ENCODE peak calls at places on chromosomes 6 and 20, in eight cellular contexts. One of them, this sample, is unnamed.

GRCh38 chr20:23583526-23583925 is 15.2 kb upstream of the CST9L start:
- DNase-seq in NCI-H1092: no peak
- DNase-seq in Right ventricle myocardium superior: no peak
- DNase-seq in LoVo: no peak
- DNase-seq in PC-3: no peak
- DNase-seq in DMS79 treated with DMSO at 0.1 percent for 48 hours: no peak
- DNase-seq in EL: no peak
- DNase-seq in amniotic epithelial cell: no peak
- DNase-seq in this sample: no peak

GRCh38 chr6:119158057-119158848 is 79.8 kb upstream of the FAM184A start:
- DNase-seq in NCI-H1092: no peak
- DNase-seq in Right ventricle myocardium superior: peak
- DNase-seq in LoVo: no peak
- DNase-seq in PC-3: no peak
- DNase-seq in DMS79 treated with DMSO at 0.1 percent for 48 hours: no peak
- DNase-seq in EL: no peak
- DNase-seq in amniotic epithelial cell: peak
- DNase-seq in this sample: no peak

GRCh38 chr6:139013185-139013800 is 15.3 kb upstream of the ABRACL start:
- DNase-seq in NCI-H1092: no peak
- DNase-seq in Right ventricle myocardium superior: no peak
- DNase-seq in LoVo: no peak
- DNase-seq in PC-3: no peak
- DNase-seq in DMS79 treated with DMSO at 0.1 percent for 48 hours: no peak
- DNase-seq in EL: no peak
- DNase-seq in amniotic epithelial cell: no peak
- DNase-seq in this sample: no peak

GRCh38 chr6:84356907-84357306 is 129.5 kb upstream of the CEP162 start:
- DNase-seq in NCI-H1092: no peak
- DNase-seq in Right ventricle myocardium superior: no peak
- DNase-seq in LoVo: no peak
- DNase-seq in PC-3: no peak
- DNase-seq in DMS79 treated with DMSO at 0.1 percent for 48 hours: no peak
- DNase-seq in EL: no peak
- DNase-seq in amniotic epithelial cell: no peak
- DNase-seq in this sample: no peak

GRCh38 chr6:157530126-157530525 is 149.1 kb downstream of the ZDHHC14 start:
- DNase-seq in NCI-H1092: no peak
- DNase-seq in Right ventricle myocardium superior: no peak
- DNase-seq in LoVo: no peak
- DNase-seq in PC-3: no peak
- DNase-seq in DMS79 treated with DMSO at 0.1 percent for 48 hours: no peak
- DNase-seq in EL: no peak
- DNase-seq in amniotic epithelial cell: no peak
- DNase-seq in this sample: no peak

GRCh38 chr6:165744515-165745228 is 81.6 kb upstream of the PDE10A start:
- DNase-seq in NCI-H1092: no peak
- DNase-seq in Right ventricle myocardium superior: no peak
- DNase-seq in LoVo: no peak
- DNase-seq in PC-3: no peak
- DNase-seq in DMS79 treated with DMSO at 0.1 percent for 48 hours: no peak
- DNase-seq in EL: no peak
- DNase-seq in amniotic epithelial cell: peak
- DNase-seq in this sample: no peak

GRCh38 chr6:77657365-77657764 is 4.5 kb downstream of the MEI4 start:
- DNase-seq in NCI-H1092: no peak
- DNase-seq in Right ventricle myocardium superior: no peak
- DNase-seq in LoVo: no peak
- DNase-seq in PC-3: no peak
- DNase-seq in DMS79 treated with DMSO at 0.1 percent for 48 hours: no peak
- DNase-seq in EL: no peak
- DNase-seq in amniotic epithelial cell: no peak
- DNase-seq in this sample: no peak

GRCh38 chr20:59628171-59628570 is 23.8 kb downstream of the PHACTR3 start:
- DNase-seq in NCI-H1092: no peak
- DNase-seq in Right ventricle myocardium superior: no peak
- DNase-seq in LoVo: no peak
- DNase-seq in PC-3: no peak
- DNase-seq in DMS79 treated with DMSO at 0.1 percent for 48 hours: no peak
- DNase-seq in EL: no peak
- DNase-seq in amniotic epithelial cell: no peak
- DNase-seq in this sample: no peak

GRCh38 chr6:53752856-53753255 is 41.9 kb upstream of the LRRC1 start:
- DNase-seq in NCI-H1092: no peak
- DNase-seq in Right ventricle myocardium superior: no peak
- DNase-seq in LoVo: no peak
- DNase-seq in PC-3: peak
- DNase-seq in DMS79 treated with DMSO at 0.1 percent for 48 hours: no peak
- DNase-seq in EL: peak
- DNase-seq in amniotic epithelial cell: peak
- DNase-seq in this sample: no peak

GRCh38 chr6:17813561-17813960 is 106.8 kb upstream of the NUP153 start:
- DNase-seq in NCI-H1092: no peak
- DNase-seq in Right ventricle myocardium superior: no peak
- DNase-seq in LoVo: no peak
- DNase-seq in PC-3: no peak
- DNase-seq in DMS79 treated with DMSO at 0.1 percent for 48 hours: no peak
- DNase-seq in EL: no peak
- DNase-seq in amniotic epithelial cell: no peak
- DNase-seq in this sample: no peak

GRCh38 chr6:115667478-115667996 is 393.2 kb downstream of the FRK start:
- DNase-seq in NCI-H1092: peak
- DNase-seq in Right ventricle myocardium superior: no peak
- DNase-seq in LoVo: no peak
- DNase-seq in PC-3: no peak
- DNase-seq in DMS79 treated with DMSO at 0.1 percent for 48 hours: no peak
- DNase-seq in EL: no peak
- DNase-seq in amniotic epithelial cell: no peak
- DNase-seq in this sample: no peak

GRCh38 chr6:81981812-81982211 is 229.3 kb upstream of the TENT5A start:
- DNase-seq in NCI-H1092: no peak
- DNase-seq in Right ventricle myocardium superior: no peak
- DNase-seq in LoVo: no peak
- DNase-seq in PC-3: peak
- DNase-seq in DMS79 treated with DMSO at 0.1 percent for 48 hours: no peak
- DNase-seq in EL: peak
- DNase-seq in amniotic epithelial cell: peak
- DNase-seq in this sample: no peak

GRCh38 chr6:7671076-7671475 is 54.8 kb upstream of the BMP6 start:
- DNase-seq in NCI-H1092: no peak
- DNase-seq in Right ventricle myocardium superior: no peak
- DNase-seq in LoVo: peak
- DNase-seq in PC-3: peak
- DNase-seq in DMS79 treated with DMSO at 0.1 percent for 48 hours: no peak
- DNase-seq in EL: peak
- DNase-seq in amniotic epithelial cell: no peak
- DNase-seq in this sample: no peak

GRCh38 chr20:43983904-43984361 is 69.3 kb downstream of the TOX2 start:
- DNase-seq in NCI-H1092: no peak
- DNase-seq in Right ventricle myocardium superior: no peak
- DNase-seq in LoVo: peak
- DNase-seq in PC-3: no peak
- DNase-seq in DMS79 treated with DMSO at 0.1 percent for 48 hours: no peak
- DNase-seq in EL: no peak
- DNase-seq in amniotic epithelial cell: peak
- DNase-seq in this sample: no peak

GRCh38 chr6:166586424-166587156 is at the start of gene RAMACL:
- DNase-seq in NCI-H1092: no peak
- DNase-seq in Right ventricle myocardium superior: no peak
- DNase-seq in LoVo: no peak
- DNase-seq in PC-3: peak
- DNase-seq in DMS79 treated with DMSO at 0.1 percent for 48 hours: no peak
- DNase-seq in EL: no peak
- DNase-seq in amniotic epithelial cell: no peak
- DNase-seq in this sample: no peak

GRCh38 chr20:36833275-36834020 is 42.5 kb upstream of the TLDC2 start:
- DNase-seq in NCI-H1092: no peak
- DNase-seq in Right ventricle myocardium superior: peak
- DNase-seq in LoVo: no peak
- DNase-seq in PC-3: no peak
- DNase-seq in DMS79 treated with DMSO at 0.1 percent for 48 hours: no peak
- DNase-seq in EL: no peak
- DNase-seq in amniotic epithelial cell: peak
- DNase-seq in this sample: no peak

GRCh38 chr6:10690651-10691445 is 3.6 kb downstream of the C6orf52 start:
- DNase-seq in NCI-H1092: no peak
- DNase-seq in Right ventricle myocardium superior: no peak
- DNase-seq in LoVo: no peak
- DNase-seq in PC-3: no peak
- DNase-seq in DMS79 treated with DMSO at 0.1 percent for 48 hours: peak
- DNase-seq in EL: no peak
- DNase-seq in amniotic epithelial cell: no peak
- DNase-seq in this sample: no peak

GRCh38 chr20:6629564-6629963 is 137.9 kb upstream of the BMP2 start:
- DNase-seq in NCI-H1092: no peak
- DNase-seq in Right ventricle myocardium superior: no peak
- DNase-seq in LoVo: no peak
- DNase-seq in PC-3: no peak
- DNase-seq in DMS79 treated with DMSO at 0.1 percent for 48 hours: no peak
- DNase-seq in EL: no peak
- DNase-seq in amniotic epithelial cell: no peak
- DNase-seq in this sample: no peak

GRCh38 chr6:36104836-36105235 is 25.5 kb upstream of the MAPK13 start:
- DNase-seq in NCI-H1092: no peak
- DNase-seq in Right ventricle myocardium superior: no peak
- DNase-seq in LoVo: no peak
- DNase-seq in PC-3: no peak
- DNase-seq in DMS79 treated with DMSO at 0.1 percent for 48 hours: no peak
- DNase-seq in EL: peak
- DNase-seq in amniotic epithelial cell: peak
- DNase-seq in this sample: no peak

GRCh38 chr6:129860901-129861665 is at the start of gene TMEM244:
- DNase-seq in NCI-H1092: no peak
- DNase-seq in Right ventricle myocardium superior: no peak
- DNase-seq in LoVo: no peak
- DNase-seq in PC-3: peak
- DNase-seq in DMS79 treated with DMSO at 0.1 percent for 48 hours: no peak
- DNase-seq in EL: peak
- DNase-seq in amniotic epithelial cell: no peak
- DNase-seq in this sample: no peak

GRCh38 chr20:20406306-20406705 is 38.4 kb downstream of the INSM1 start:
- DNase-seq in NCI-H1092: no peak
- DNase-seq in Right ventricle myocardium superior: no peak
- DNase-seq in LoVo: no peak
- DNase-seq in PC-3: no peak
- DNase-seq in DMS79 treated with DMSO at 0.1 percent for 48 hours: no peak
- DNase-seq in EL: no peak
- DNase-seq in amniotic epithelial cell: no peak
- DNase-seq in this sample: no peak

GRCh38 chr6:131917318-131917717 is 33.9 kb downstream of the CCN2 start:
- DNase-seq in NCI-H1092: no peak
- DNase-seq in Right ventricle myocardium superior: no peak
- DNase-seq in LoVo: no peak
- DNase-seq in PC-3: no peak
- DNase-seq in DMS79 treated with DMSO at 0.1 percent for 48 hours: no peak
- DNase-seq in EL: no peak
- DNase-seq in amniotic epithelial cell: peak
- DNase-seq in this sample: no peak

GRCh38 chr6:152091851-152092341 is 284.4 kb downstream of the ESR1 start:
- DNase-seq in NCI-H1092: no peak
- DNase-seq in Right ventricle myocardium superior: peak
- DNase-seq in LoVo: no peak
- DNase-seq in PC-3: peak
- DNase-seq in DMS79 treated with DMSO at 0.1 percent for 48 hours: no peak
- DNase-seq in EL: peak
- DNase-seq in amniotic epithelial cell: peak
- DNase-seq in this sample: no peak

GRCh38 chr6:97947841-97948240 is 664.8 kb upstream of the MMS22L start:
- DNase-seq in NCI-H1092: no peak
- DNase-seq in Right ventricle myocardium superior: no peak
- DNase-seq in LoVo: peak
- DNase-seq in PC-3: peak
- DNase-seq in DMS79 treated with DMSO at 0.1 percent for 48 hours: no peak
- DNase-seq in EL: peak
- DNase-seq in amniotic epithelial cell: peak
- DNase-seq in this sample: no peak

GRCh38 chr6:39251406-39251805 is 22.1 kb upstream of the KCNK5 start:
- DNase-seq in NCI-H1092: no peak
- DNase-seq in Right ventricle myocardium superior: no peak
- DNase-seq in LoVo: peak
- DNase-seq in PC-3: peak
- DNase-seq in DMS79 treated with DMSO at 0.1 percent for 48 hours: no peak
- DNase-seq in EL: no peak
- DNase-seq in amniotic epithelial cell: no peak
- DNase-seq in this sample: no peak

GRCh38 chr6:139568956-139569538 is 194.6 kb upstream of the CITED2 start:
- DNase-seq in NCI-H1092: no peak
- DNase-seq in Right ventricle myocardium superior: no peak
- DNase-seq in LoVo: peak
- DNase-seq in PC-3: peak
- DNase-seq in DMS79 treated with DMSO at 0.1 percent for 48 hours: no peak
- DNase-seq in EL: peak
- DNase-seq in amniotic epithelial cell: peak
- DNase-seq in this sample: no peak

GRCh38 chr6:42520786-42521607 is 42.8 kb upstream of the UBR2 start:
- DNase-seq in NCI-H1092: no peak
- DNase-seq in Right ventricle myocardium superior: no peak
- DNase-seq in LoVo: peak
- DNase-seq in PC-3: peak
- DNase-seq in DMS79 treated with DMSO at 0.1 percent for 48 hours: no peak
- DNase-seq in EL: peak
- DNase-seq in amniotic epithelial cell: peak
- DNase-seq in this sample: no peak

GRCh38 chr20:44642203-44643153 is 9.0 kb downstream of the ADA start:
- DNase-seq in NCI-H1092: peak
- DNase-seq in Right ventricle myocardium superior: peak
- DNase-seq in LoVo: no peak
- DNase-seq in PC-3: peak
- DNase-seq in DMS79 treated with DMSO at 0.1 percent for 48 hours: peak
- DNase-seq in EL: peak
- DNase-seq in amniotic epithelial cell: peak
- DNase-seq in this sample: no peak

GRCh38 chr6:157143171-157143884 is 180.0 kb downstream of the TMEM242 start:
- DNase-seq in NCI-H1092: peak
- DNase-seq in Right ventricle myocardium superior: peak
- DNase-seq in LoVo: no peak
- DNase-seq in PC-3: peak
- DNase-seq in DMS79 treated with DMSO at 0.1 percent for 48 hours: no peak
- DNase-seq in EL: peak
- DNase-seq in amniotic epithelial cell: peak
- DNase-seq in this sample: peak

GRCh38 chr20:48278961-48279481 is 493.7 kb upstream of the SULF2 start:
- DNase-seq in NCI-H1092: no peak
- DNase-seq in Right ventricle myocardium superior: no peak
- DNase-seq in LoVo: no peak
- DNase-seq in PC-3: no peak
- DNase-seq in DMS79 treated with DMSO at 0.1 percent for 48 hours: no peak
- DNase-seq in EL: no peak
- DNase-seq in amniotic epithelial cell: peak
- DNase-seq in this sample: no peak

GRCh38 chr20:8787090-8787489 is 281.8 kb upstream of the PLCB4 start:
- DNase-seq in NCI-H1092: no peak
- DNase-seq in Right ventricle myocardium superior: no peak
- DNase-seq in LoVo: peak
- DNase-seq in PC-3: no peak
- DNase-seq in DMS79 treated with DMSO at 0.1 percent for 48 hours: no peak
- DNase-seq in EL: no peak
- DNase-seq in amniotic epithelial cell: no peak
- DNase-seq in this sample: no peak

GRCh38 chr6:47195251-47195650 is 114.5 kb downstream of the TNFRSF21 start:
- DNase-seq in NCI-H1092: no peak
- DNase-seq in Right ventricle myocardium superior: peak
- DNase-seq in LoVo: no peak
- DNase-seq in PC-3: no peak
- DNase-seq in DMS79 treated with DMSO at 0.1 percent for 48 hours: peak
- DNase-seq in EL: no peak
- DNase-seq in amniotic epithelial cell: peak
- DNase-seq in this sample: no peak

GRCh38 chr6:145813285-145814034 is 1.1 kb downstream of the FBXO30 start:
- DNase-seq in NCI-H1092: no peak
- DNase-seq in Right ventricle myocardium superior: no peak
- DNase-seq in LoVo: no peak
- DNase-seq in PC-3: peak
- DNase-seq in DMS79 treated with DMSO at 0.1 percent for 48 hours: peak
- DNase-seq in EL: peak
- DNase-seq in amniotic epithelial cell: peak
- DNase-seq in this sample: no peak

GRCh38 chr6:45002390-45002789 is 325.7 kb upstream of the RUNX2 start:
- DNase-seq in NCI-H1092: no peak
- DNase-seq in Right ventricle myocardium superior: no peak
- DNase-seq in LoVo: no peak
- DNase-seq in PC-3: no peak
- DNase-seq in DMS79 treated with DMSO at 0.1 percent for 48 hours: no peak
- DNase-seq in EL: peak
- DNase-seq in amniotic epithelial cell: peak
- DNase-seq in this sample: no peak

This sample was measured in CD8-positive, alpha-beta T cell.